ENCODE peak calls at places on chromosomes 13 and 19, in five cellular contexts. One of them, this sample, is unnamed.

GRCh38 chr13:40927929-40928328 is 91.2 kb downstream of the ELF1 start:
- DNase-seq in H1: no peak
- DNase-seq in DND-41: no peak
- DNase-seq in GM23248: no peak
- DNase-seq in SK-N-SH: no peak
- DNase-seq in this sample: no peak

GRCh38 chr13:22040810-22041364 is 370.0 kb downstream of the FGF9 start:
- DNase-seq in SK-N-SH: no peak
- DNase-seq in DND-41: no peak
- DNase-seq in H1: peak
- DNase-seq in GM23248: no peak
- DNase-seq in this sample: no peak

GRCh38 chr13:42720116-42720857 is 61.1 kb upstream of the FAM216B start:
- DNase-seq in DND-41: no peak
- DNase-seq in SK-N-SH: no peak
- DNase-seq in GM23248: peak
- DNase-seq in H1: no peak
- DNase-seq in this sample: no peak

GRCh38 chr13:93771782-93772181 is 545.2 kb downstream of the GPC6 start:
- DNase-seq in GM23248: peak
- DNase-seq in DND-41: no peak
- DNase-seq in SK-N-SH: no peak
- DNase-seq in H1: no peak
- DNase-seq in this sample: no peak

GRCh38 chr13:41188584-41188983 is 5.8 kb downstream of the KBTBD7 start:
- DNase-seq in DND-41: no peak
- DNase-seq in GM23248: peak
- DNase-seq in SK-N-SH: no peak
- DNase-seq in H1: no peak
- DNase-seq in this sample: no peak

GRCh38 chr13:26468203-26468602 is 89.3 kb upstream of the WASF3 start:
- DNase-seq in DND-41: no peak
- DNase-seq in H1: peak
- DNase-seq in GM23248: no peak
- DNase-seq in SK-N-SH: no peak
- DNase-seq in this sample: no peak

GRCh38 chr13:60121288-60121687 is 42.4 kb downstream of the DIAPH3 start:
- DNase-seq in GM23248: no peak
- DNase-seq in H1: no peak
- DNase-seq in DND-41: peak
- DNase-seq in SK-N-SH: no peak
- DNase-seq in this sample: no peak

GRCh38 chr13:114077938-114078335 is 54.5 kb downstream of the RASA3 start:
- DNase-seq in GM23248: peak
- DNase-seq in DND-41: no peak
- DNase-seq in H1: no peak
- DNase-seq in SK-N-SH: peak
- DNase-seq in this sample: peak

GRCh38 chr19:52735734-52736133 is 890 bp upstream of the ZNF611 start:
- DNase-seq in DND-41: peak
- DNase-seq in H1: peak
- DNase-seq in GM23248: peak
- DNase-seq in SK-N-SH: no peak
- DNase-seq in this sample: peak

GRCh38 chr19:38317104-38317612 is 1.4 kb upstream of the YIF1B start:
- DNase-seq in GM23248: no peak
- DNase-seq in DND-41: no peak
- DNase-seq in H1: no peak
- DNase-seq in SK-N-SH: no peak
- DNase-seq in this sample: no peak

GRCh38 chr19:40395956-40396355 is 6.0 kb upstream of the HIPK4 start:
- DNase-seq in GM23248: no peak
- DNase-seq in H1: no peak
- DNase-seq in SK-N-SH: no peak
- DNase-seq in DND-41: no peak
- DNase-seq in this sample: no peak

GRCh38 chr19:4063369-4064072 is 3.2 kb downstream of the ZBTB7A start:
- DNase-seq in GM23248: peak
- DNase-seq in H1: no peak
- DNase-seq in SK-N-SH: no peak
- DNase-seq in DND-41: no peak
- DNase-seq in this sample: no peak

GRCh38 chr19:46489445-46490272 is 6.0 kb downstream of the PNMA8B start:
- DNase-seq in H1: peak
- DNase-seq in DND-41: no peak
- DNase-seq in GM23248: peak
- DNase-seq in SK-N-SH: peak
- DNase-seq in this sample: peak

GRCh38 chr19:46488551-46488950 is 7.1 kb downstream of the PNMA8B start:
- DNase-seq in DND-41: no peak
- DNase-seq in H1: peak
- DNase-seq in SK-N-SH: no peak
- DNase-seq in GM23248: no peak
- DNase-seq in this sample: peak

GRCh38 chr19:46487178-46487801 is 8.4 kb downstream of the PNMA8B start:
- DNase-seq in SK-N-SH: no peak
- DNase-seq in GM23248: peak
- DNase-seq in H1: no peak
- DNase-seq in DND-41: no peak
- DNase-seq in this sample: peak

GRCh38 chr19:46487802-46488445 is 7.7 kb downstream of the PNMA8B start:
- DNase-seq in SK-N-SH: peak
- DNase-seq in H1: peak
- DNase-seq in DND-41: peak
- DNase-seq in GM23248: peak
- DNase-seq in this sample: peak

GRCh38 chr19:46486358-46486757 is 9.3 kb downstream of the PNMA8B start:
- DNase-seq in SK-N-SH: no peak
- DNase-seq in DND-41: no peak
- DNase-seq in H1: no peak
- DNase-seq in GM23248: no peak
- DNase-seq in this sample: no peak
- H3K9ac ChIP-seq in SK-N-SH: no peak
- H3K9ac ChIP-seq in DND-41: no peak
- H3K9ac ChIP-seq in H1: no peak
- H3K9ac ChIP-seq in GM23248: no peak
- H3K9ac ChIP-seq in this sample: no peak

GRCh38 chr19:54399189-54399588 is 16.1 kb upstream of the TTYH1 start:
- DNase-seq in SK-N-SH: no peak
- DNase-seq in DND-41: no peak
- DNase-seq in H1: no peak
- DNase-seq in GM23248: no peak
- DNase-seq in this sample: no peak

GRCh38 chr19:54405628-54406027 is 9.6 kb upstream of the TTYH1 start:
- DNase-seq in H1: no peak
- DNase-seq in SK-N-SH: no peak
- DNase-seq in DND-41: no peak
- DNase-seq in GM23248: no peak
- DNase-seq in this sample: no peak

GRCh38 chr19:54400913-54401312 is 14.4 kb upstream of the TTYH1 start:
- DNase-seq in SK-N-SH: no peak
- DNase-seq in H1: no peak
- DNase-seq in DND-41: no peak
- DNase-seq in GM23248: no peak
- DNase-seq in this sample: no peak

GRCh38 chr19:54407780-54408179 is 7.5 kb upstream of the TTYH1 start:
- DNase-seq in GM23248: no peak
- DNase-seq in H1: no peak
- DNase-seq in SK-N-SH: no peak
- DNase-seq in DND-41: no peak
- DNase-seq in this sample: no peak

GRCh38 chr19:54403054-54403453 is 12.2 kb upstream of the TTYH1 start:
- DNase-seq in DND-41: no peak
- DNase-seq in H1: no peak
- DNase-seq in GM23248: no peak
- DNase-seq in SK-N-SH: no peak
- DNase-seq in this sample: no peak
- H3K27ac ChIP-seq in DND-41: no peak
- H3K27ac ChIP-seq in H1: no peak
- H3K27ac ChIP-seq in GM23248: no peak
- H3K27ac ChIP-seq in SK-N-SH: no peak
- H3K27ac ChIP-seq in this sample: no peak

GRCh38 chr19:46181386-46181774 is 33.3 kb downstream of the IGFL2 start:
- DNase-seq in DND-41: no peak
- DNase-seq in GM23248: peak
- DNase-seq in H1: no peak
- DNase-seq in SK-N-SH: no peak
- DNase-seq in this sample: no peak
- H3K9ac ChIP-seq in DND-41: no peak
- H3K9ac ChIP-seq in GM23248: peak
- H3K9ac ChIP-seq in H1: no peak
- H3K9ac ChIP-seq in SK-N-SH: peak
- H3K9ac ChIP-seq in this sample: no peak

GRCh38 chr19:7871280-7871529 is 3.0 kb downstream of the PRR36 start:
- DNase-seq in GM23248: no peak
- DNase-seq in SK-N-SH: no peak
- DNase-seq in DND-41: no peak
- DNase-seq in H1: no peak
- DNase-seq in this sample: no peak

GRCh38 chr19:7869910-7870511 is 4.2 kb downstream of the PRR36 start:
- DNase-seq in GM23248: peak
- DNase-seq in SK-N-SH: peak
- DNase-seq in H1: peak
- DNase-seq in DND-41: peak
- DNase-seq in this sample: peak

GRCh38 chr19:7869453-7869909 is 4.7 kb downstream of the PRR36 start:
- DNase-seq in GM23248: peak
- DNase-seq in SK-N-SH: peak
- DNase-seq in DND-41: no peak
- DNase-seq in H1: peak
- DNase-seq in this sample: peak

GRCh38 chr19:7871530-7872305 is 2.5 kb downstream of the PRR36 start:
- DNase-seq in DND-41: peak
- DNase-seq in H1: peak
- DNase-seq in SK-N-SH: peak
- DNase-seq in GM23248: peak
- DNase-seq in this sample: peak

GRCh38 chr19:7870571-7871279 is 3.5 kb downstream of the PRR36 start:
- DNase-seq in GM23248: peak
- DNase-seq in SK-N-SH: peak
- DNase-seq in H1: peak
- DNase-seq in DND-41: peak
- DNase-seq in this sample: peak
- H3K27ac ChIP-seq in GM23248: no peak
- H3K27ac ChIP-seq in SK-N-SH: no peak
- H3K27ac ChIP-seq in H1: peak
- H3K27ac ChIP-seq in DND-41: no peak
- H3K27ac ChIP-seq in this sample: no peak

GRCh38 chr13:31909889-31910551 is 121.6 kb upstream of the FRY start:
- DNase-seq in H1: no peak
- DNase-seq in DND-41: peak
- DNase-seq in SK-N-SH: peak
- DNase-seq in GM23248: peak
- DNase-seq in this sample: no peak

GRCh38 chr13:31904941-31905824 is 126.4 kb upstream of the FRY start:
- DNase-seq in SK-N-SH: no peak
- DNase-seq in GM23248: no peak
- DNase-seq in DND-41: no peak
- DNase-seq in H1: no peak
- DNase-seq in this sample: no peak

GRCh38 chr13:31910633-31911032 is 120.9 kb upstream of the FRY start:
- DNase-seq in SK-N-SH: no peak
- DNase-seq in DND-41: no peak
- DNase-seq in GM23248: no peak
- DNase-seq in H1: no peak
- DNase-seq in this sample: no peak

GRCh38 chr13:31905896-31906295 is 125.7 kb upstream of the FRY start:
- DNase-seq in SK-N-SH: no peak
- DNase-seq in GM23248: no peak
- DNase-seq in DND-41: no peak
- DNase-seq in H1: no peak
- DNase-seq in this sample: no peak

GRCh38 chr13:31908696-31909386 is 122.7 kb upstream of the FRY start:
- DNase-seq in SK-N-SH: no peak
- DNase-seq in H1: no peak
- DNase-seq in DND-41: no peak
- DNase-seq in GM23248: peak
- DNase-seq in this sample: no peak
- H3K9ac ChIP-seq in SK-N-SH: no peak
- H3K9ac ChIP-seq in H1: no peak
- H3K9ac ChIP-seq in DND-41: no peak
- H3K9ac ChIP-seq in GM23248: peak
- H3K9ac ChIP-seq in this sample: no peak

GRCh38 chr13:24040835-24041234 is 119.7 kb upstream of the SPATA13 start:
- DNase-seq in H1: no peak
- DNase-seq in SK-N-SH: no peak
- DNase-seq in DND-41: no peak
- DNase-seq in GM23248: no peak
- DNase-seq in this sample: no peak
- H3K27ac ChIP-seq in H1: no peak
- H3K27ac ChIP-seq in SK-N-SH: no peak
- H3K27ac ChIP-seq in DND-41: no peak
- H3K27ac ChIP-seq in GM23248: no peak
- H3K27ac ChIP-seq in this sample: no peak